ENCODE peak calls at places on chromosome 19, in five cellular contexts. V is Caco-2, N is tibial artery, G is AG10803, O is cardiac muscle cell. K is an unnamed sample.
A peak's percentile ranks its signal among the peaks of the same experiment; 100 is the strongest.

GRCh38 chr19:19548915-19549537 is 11.0 kb downstream of the CILP2 start:
- DNase-seq in V (no peak), N (no peak), O (peak; percentile 41), G (no peak), K (no peak)

GRCh38 chr19:41192574-41193419 is at the start of gene CYP2S1:
- DNase-seq in G (no peak), V (peak; percentile 85), O (peak; percentile 11), N (no peak), K (no peak)

GRCh38 chr19:8306235-8307054 is 1.7 kb downstream of the CD320 start:
- DNase-seq in O (no peak), N (peak; percentile 64), V (no peak), G (no peak), K (no peak)

GRCh38 chr19:46115396-46116109 is 8.9 kb downstream of the IGFL3 start:
- DNase-seq in V (no peak), G (peak; percentile 48), O (peak; percentile 33), N (no peak), K (no peak)

GRCh38 chr19:16876904-16877361 is 11.9 kb upstream of the F2RL3 start:
- DNase-seq in G (no peak), V (no peak), N (no peak), O (peak; percentile 52), K (no peak)

GRCh38 chr19:35983177-35983576 is 11.8 kb upstream of the SDHAF1 start:
- DNase-seq in G (no peak), V (no peak), O (no peak), N (no peak), K (no peak)

GRCh38 chr19:33665776-33666175 is 44.0 kb downstream of the CHST8 start:
- DNase-seq in G (no peak), V (no peak), O (no peak), N (no peak), K (no peak)

GRCh38 chr19:48595833-48596232 is 10.7 kb upstream of the SPACA4 start:
- DNase-seq in V (no peak), N (no peak), G (no peak), O (no peak), K (no peak)

GRCh38 chr19:11963566-11964355 is 1.1 kb upstream of the ZNF763 start:
- DNase-seq in O (peak; percentile 85), V (peak; percentile 20), G (peak; percentile 61), N (peak; percentile 89), K (peak; percentile 82)

GRCh38 chr19:11887618-11888531 is at the start of gene ZNF69:
- DNase-seq in V (peak; percentile 85), O (peak; percentile 82), G (peak; percentile 63), N (peak; percentile 92), K (peak; percentile 67)

GRCh38 chr19:10828981-10829821 is 6.8 kb downstream of the TMED1 start:
- DNase-seq in V (peak; percentile 27), G (no peak), O (no peak), N (no peak), K (no peak)

GRCh38 chr19:9917322-9917721 is 19.0 kb downstream of the OLFM2 start:
- DNase-seq in G (peak; percentile 46), N (no peak), V (peak; percentile 53), O (peak; percentile 58), K (peak; percentile 12)

GRCh38 chr19:34041922-34042521 is 130.3 kb upstream of the LSM14A start:
- DNase-seq in O (peak; percentile 64), V (peak; percentile 56), G (peak; percentile 44), N (peak; percentile 72), K (peak; percentile 81)

GRCh38 chr19:35509018-35509652 is 4.3 kb downstream of the DMKN start:
- DNase-seq in G (no peak), V (peak; percentile 84), N (no peak), O (no peak), K (no peak)

GRCh38 chr19:17681505-17682125 is 6.5 kb downstream of the UNC13A start:
- DNase-seq in O (peak; percentile 58), V (peak; percentile 51), G (peak; percentile 25), N (no peak), K (no peak)

GRCh38 chr19:33401683-33402420 is 28.3 kb downstream of the CEBPG start:
- DNase-seq in G (no peak), O (no peak), V (no peak), N (peak; percentile 50), K (peak; percentile 36)

GRCh38 chr19:51183629-51184028 is 41.3 kb upstream of the CD33 start:
- DNase-seq in N (no peak), O (no peak), V (no peak), G (no peak), K (no peak)

GRCh38 chr19:45142016-45142727 is 18.6 kb downstream of the NKPD1 start:
- DNase-seq in V (no peak), G (no peak), N (no peak), O (no peak), K (no peak)

GRCh38 chr19:12194827-12195500 is 32.1 kb downstream of the ZNF136 start:
- DNase-seq in O (peak; percentile 85), G (peak; percentile 26), V (no peak), N (peak; percentile 89), K (peak; percentile 91)

GRCh38 chr19:33629826-33630375 is 8.1 kb downstream of the CHST8 start:
- DNase-seq in O (no peak), V (no peak), G (no peak), N (no peak), K (no peak)

GRCh38 chr19:7391218-7391670 is 42.5 kb downstream of the ARHGEF18 start:
- DNase-seq in O (peak; percentile 83), V (no peak), N (no peak), G (no peak), K (no peak)

GRCh38 chr19:799076-799881 is 2.0 kb downstream of the PTBP1 start:
- DNase-seq in N (no peak), G (peak; percentile 53), O (peak; percentile 71), V (no peak), K (no peak)

GRCh38 chr19:39218230-39219007 is 14.4 kb upstream of the SYCN start:
- DNase-seq in V (no peak), N (no peak), O (no peak), G (no peak), K (no peak)

GRCh38 chr19:13978721-13979191 is 26.4 kb downstream of the DCAF15 start:
- DNase-seq in O (peak; percentile 18), G (no peak), N (no peak), V (peak; percentile 39), K (no peak)

GRCh38 chr19:11054200-11054599 is 35.1 kb upstream of the LDLR start:
- DNase-seq in N (no peak), O (no peak), V (no peak), G (no peak), K (no peak)

GRCh38 chr19:38395381-38396127 is 7.1 kb downstream of the SPRED3 start:
- DNase-seq in G (no peak), O (no peak), N (no peak), V (no peak), K (no peak)

GRCh38 chr19:50003810-50004419 is 21.3 kb downstream of the VRK3 start:
- DNase-seq in O (peak; percentile 96), N (peak; percentile 87), V (no peak), G (peak; percentile 96), K (no peak)

GRCh38 chr19:47093841-47094240 is 19.7 kb downstream of the ZC3H4 start:
- DNase-seq in N (no peak), V (no peak), G (no peak), O (no peak), K (no peak)

GRCh38 chr19:35555301-35556005 is 8.0 kb downstream of the ATP4A start:
- DNase-seq in O (peak; percentile 44), V (peak; percentile 69), G (peak; percentile 30), N (no peak), K (no peak)

GRCh38 chr19:1929051-1929742 is 11.8 kb upstream of the CSNK1G2 start:
- DNase-seq in O (peak; percentile 75), G (peak; percentile 60), V (peak; percentile 91), N (peak; percentile 83), K (peak; percentile 77)
- H3K4me3 ChIP-seq in O (peak overlapping the region; percentile 21), G (peak overlapping the region; percentile 51), V (peak overlapping the region; percentile 44), N (peak overlapping the region; percentile 39), K (peak overlapping the region; percentile 56)

DNA sequence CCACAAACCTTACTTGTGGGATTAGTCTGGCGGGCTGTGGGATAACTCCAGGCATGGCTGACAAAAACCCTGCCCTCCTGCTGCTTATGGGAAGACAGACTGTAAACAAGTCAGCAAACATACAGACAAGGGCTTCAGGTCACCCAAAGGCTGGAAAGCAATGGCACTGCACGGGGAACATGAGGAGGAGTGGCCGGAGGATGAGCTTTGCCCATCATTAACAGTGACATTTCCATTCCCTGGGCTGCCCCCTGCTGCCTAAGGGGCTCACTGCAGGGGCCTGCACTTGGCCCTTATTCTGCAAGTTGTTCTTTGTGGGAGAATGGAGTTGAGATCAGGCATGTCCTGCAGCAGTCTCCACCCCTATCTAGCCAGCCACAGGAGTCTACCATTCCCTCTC is 91.3 kb downstream of the UQCRFS1 start:
- DNase-seq in V (no peak), N (peak; percentile 65), O (peak; percentile 6), G (peak; percentile 27), K (no peak)
- TF ChIP-seq CTCF in V (peak; percentile 15), N (no peak), O (peak; percentile 35), G (peak; percentile 63), K (peak; percentile 36)

GRCh38 chr19:2517881-2518601 is 42.1 kb downstream of the GADD45B start:
- DNase-seq in N (no peak), O (no peak), G (peak; percentile 9), V (no peak), K (no peak)
- H3K4me3 ChIP-seq in N (no peak overlapping the region), O (no peak overlapping the region), G (no peak overlapping the region), V (no peak overlapping the region), K (no peak overlapping the region)

GRCh38 chr19:53608381-53608780 is 23.4 kb upstream of the DPRX start:
- DNase-seq in N (no peak), V (no peak), G (no peak), O (no peak), K (no peak)
- TF ChIP-seq CTCF in N (no peak), V (no peak), G (no peak), O (no peak), K (no peak)

GRCh38 chr19:31946491-31946890 is 398.9 kb upstream of the ZNF507 start:
- DNase-seq in O (no peak), G (no peak), V (no peak), N (no peak), K (no peak)
- H3K4me3 ChIP-seq in O (no peak overlapping the region), G (no peak overlapping the region), V (no peak overlapping the region), N (no peak overlapping the region), K (no peak overlapping the region)